ENCODE peak calls at places on chromosomes 5 and 9, in six cellular contexts. J is SW 1271; P is astrocyte of the spinal cord; F is activated CD4-positive, CD25-positive, alpha-beta regulatory T cell; A is AG04449; H is heart left ventricle. Z is an unnamed sample.

GRCh38 chr5:25754895-25755294 is 1110.1 kb upstream of the CDH10 start:
- DNase-seq in J (no peak), P (peak; percentile 1), F (no peak), A (no peak), H (no peak), Z (no peak)

GRCh38 chr5:160496334-160496733 is 74.7 kb downstream of the PTTG1 start:
- DNase-seq in J (no peak), P (no peak), F (no peak), A (no peak), H (no peak), Z (no peak)

GRCh38 chr9:91037511-91038482 is 236.2 kb downstream of the SYK start:
- DNase-seq in J (no peak), P (peak; percentile 84), F (no peak), A (no peak), H (peak; percentile 49), Z (peak; percentile 85)

GRCh38 chr5:17216974-17217325 is 481 bp upstream of the BASP1 start:
- DNase-seq in J (no peak), P (peak; percentile 80), F (no peak), A (no peak), H (no peak), Z (peak; percentile 44)

GRCh38 chr5:143231426-143231825 is 172.1 kb downstream of the NR3C1 start:
- DNase-seq in J (no peak), P (no peak), F (no peak), A (no peak), H (no peak), Z (no peak)

GRCh38 chr9:7115606-7116005 is 357.8 kb downstream of the KDM4C start:
- DNase-seq in J (no peak), P (no peak), F (no peak), A (no peak), H (no peak), Z (no peak)

GRCh38 chr9:78468231-78468630 is 171.3 kb downstream of the PSAT1 start:
- DNase-seq in J (no peak), P (no peak), F (no peak), A (no peak), H (no peak), Z (no peak)

GRCh38 chr9:131334568-131335105 is 45.1 kb downstream of the PLPP7 start:
- DNase-seq in J (no peak), P (no peak), F (no peak), A (no peak), H (peak; percentile 89), Z (no peak)

GRCh38 chr5:118397231-118397630 is 591.1 kb downstream of the DTWD2 start:
- DNase-seq in J (no peak), P (no peak), F (no peak), A (no peak), H (no peak), Z (no peak)

GRCh38 chr9:84153885-84154284 is 173.3 kb downstream of the RMI1 start:
- DNase-seq in J (no peak), P (peak; percentile 53), F (no peak), A (no peak), H (no peak), Z (no peak)

GRCh38 chr5:159496773-159497172 is 166.5 kb upstream of the IL12B start:
- DNase-seq in J (no peak), P (no peak), F (no peak), A (no peak), H (no peak), Z (no peak)

GRCh38 chr9:135303280-135303647 is 176.3 kb upstream of the PPP1R26 start:
- DNase-seq in J (no peak), P (no peak), F (no peak), A (no peak), H (no peak), Z (no peak)

GRCh38 chr9:128733256-128733655 is 9.3 kb upstream of the ZDHHC12 start:
- DNase-seq in J (peak; percentile 59), P (peak; percentile 87), F (no peak), A (no peak), H (peak; percentile 75), Z (peak; percentile 71)

Z was measured in right lobe of liver.